ENCODE peak calls at places on chromosomes 3 and 15, in five cellular contexts. P, A, W, S and O are unnamed samples.

GRCh38 chr3:126355777-126356372 is 1.3 kb downstream of the KLF15 start:
- DNase-seq in W (peak), P (peak), S (no peak), A (peak), O (peak)

GRCh38 chr3:179454887-179455286 is 3.6 kb upstream of the GNB4 start:
- DNase-seq in S (no peak), A (no peak), W (no peak), P (no peak), O (no peak)

GRCh38 chr3:125613204-125613603 is 17.9 kb upstream of the OSBPL11 start:
- DNase-seq in P (no peak), A (no peak), S (no peak), W (no peak), O (no peak)

GRCh38 chr3:106231086-106231485 is 362.3 kb upstream of the CBLB start:
- DNase-seq in A (no peak), S (no peak), P (no peak), W (no peak), O (no peak)

GRCh38 chr3:19543212-19543841 is 390.7 kb downstream of the EFHB start:
- DNase-seq in A (peak), W (no peak), S (no peak), P (no peak), O (peak)

GRCh38 chr15:41950505-41950904 is 21.9 kb downstream of the EHD4 start:
- DNase-seq in A (no peak), P (no peak), W (peak), S (no peak), O (no peak)

GRCh38 chr3:58117561-58118305 is 93.0 kb downstream of the DNASE1L3 start:
- DNase-seq in W (peak), A (no peak), S (no peak), P (no peak), O (peak)

GRCh38 chr15:87736401-87736800 is 520.1 kb downstream of the NTRK3 start:
- DNase-seq in S (no peak), P (no peak), W (peak), A (no peak), O (no peak)

GRCh38 chr15:73631915-73632669 is 1.1 kb downstream of the NPTN start:
- DNase-seq in A (no peak), P (peak), S (no peak), W (peak), O (peak)

GRCh38 chr15:60370804-60371700 is 26.7 kb downstream of the ANXA2 start:
- DNase-seq in S (no peak), P (no peak), W (peak), A (no peak), O (peak)